ENCODE peak calls at places on chromosomes 4 and X, in five cellular contexts. V is GM12864, G is lower leg skin, D is ovary, X is tibial nerve. E is an unnamed sample.

GRCh38 chr4:113122066-113122465 is 72.6 kb downstream of the ANK2 start:
- DNase-seq in V (no peak), G (no peak), X (no peak), D (no peak), E (peak; percentile 8)

GRCh38 chr4:180054291-180054690 is 2188.9 kb upstream of the TENM3 start:
- DNase-seq in D (no peak), G (no peak), X (no peak), V (no peak), E (no peak)

GRCh38 chr4:25632135-25632534 is 23.5 kb upstream of the SLC34A2 start:
- DNase-seq in D (no peak), G (no peak), V (no peak), X (no peak), E (no peak)

GRCh38 chr4:83180469-83180968 is 66.0 kb upstream of the PLAC8 start:
- DNase-seq in G (no peak), V (no peak), X (no peak), D (no peak), E (peak; percentile 83)

GRCh38 chr4:73221734-73222133 is 36.9 kb downstream of the ANKRD17 start:
- DNase-seq in D (no peak), G (no peak), V (no peak), X (no peak), E (no peak)

GRCh38 chr4:18314731-18315130 is 293.2 kb upstream of the LCORL start:
- DNase-seq in G (no peak), D (no peak), X (no peak), V (no peak), E (no peak)

GRCh38 chrX:15789979-15790765 is at the start of gene ZRSR2:
- DNase-seq in D (peak; percentile 84), G (peak; percentile 64), V (peak; percentile 49), X (peak; percentile 61), E (peak; percentile 89)

GRCh38 chrX:10054396-10054795 is 87.2 kb downstream of the CLDN34 start:
- DNase-seq in V (no peak), D (no peak), G (no peak), X (no peak), E (no peak)

GRCh38 chr4:4394644-4395043 is 7.7 kb downstream of the NSG1 start:
- DNase-seq in D (no peak), X (no peak), V (no peak), G (no peak), E (no peak)

GRCh38 chrX:39958850-39959249 is 138.9 kb downstream of the BCOR start:
- DNase-seq in D (no peak), X (no peak), G (no peak), V (no peak), E (no peak)

GRCh38 chr4:15649914-15650545 is 5.1 kb downstream of the FBXL5 start:
- DNase-seq in X (no peak), D (peak; percentile 30), G (no peak), V (no peak), E (peak; percentile 74)
- H3K4me3 ChIP-seq in X (no peak overlapping the region), D (no peak overlapping the region), G (no peak overlapping the region), V (no peak overlapping the region), E (no peak overlapping the region)

DNA sequence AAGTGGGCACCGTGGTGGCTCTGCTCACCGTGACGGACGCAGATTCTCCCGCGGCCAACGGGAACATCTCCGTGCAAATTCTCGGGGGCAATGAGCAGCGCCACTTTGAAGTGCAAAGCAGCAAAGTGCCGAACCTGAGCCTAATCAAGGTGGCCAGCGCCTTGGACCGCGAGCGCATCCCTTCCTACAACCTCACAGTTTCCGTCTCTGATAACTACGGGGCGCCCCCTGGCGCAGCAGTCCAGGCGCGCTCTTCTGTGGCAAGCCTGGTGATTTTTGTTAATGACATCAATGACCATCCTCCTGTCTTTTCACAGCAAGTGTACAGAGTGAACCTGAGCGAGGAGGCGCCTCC is 2.7 kb downstream of the FAT4 start:
- DNase-seq in X (peak; percentile 25), G (peak; percentile 30), V (no peak), D (peak; percentile 43), E (no peak)
- TF ChIP-seq CTCF in X (peak; percentile 19), G (no peak), V (no peak), D (no peak), E (no peak)

GRCh38 chr4:168877779-168878491 is 132.1 kb downstream of the CBR4 start:
- DNase-seq in G (no peak), V (no peak), D (no peak), X (peak; percentile 25), E (peak; percentile 5)

GRCh38 chr4:168879178-168879577 is 130.9 kb downstream of the CBR4 start:
- DNase-seq in V (no peak), D (no peak), G (no peak), X (no peak), E (no peak)

GRCh38 chr4:168876106-168876505 is 133.9 kb downstream of the CBR4 start:
- DNase-seq in V (no peak), D (no peak), G (no peak), X (no peak), E (no peak)

GRCh38 chr4:168880087-168880675 is 129.9 kb downstream of the CBR4 start:
- DNase-seq in D (no peak), V (no peak), G (no peak), X (no peak), E (no peak)

GRCh38 chr4:168877407-168877778 is 132.7 kb downstream of the CBR4 start:
- DNase-seq in D (no peak), X (no peak), G (no peak), V (no peak), E (no peak)
- H3K4me3 ChIP-seq in D (peak overlapping the region; percentile 22), X (peak overlapping the region; percentile 49), G (no peak overlapping the region), V (no peak overlapping the region), E (no peak overlapping the region)

GRCh38 chrX:75038925-75039324 is 113.7 kb upstream of the NEXMIF start:
- DNase-seq in G (no peak), V (no peak), X (no peak), D (no peak), E (peak; percentile 34)
- TF ChIP-seq CTCF in G (no peak), V (peak; percentile 30), X (no peak), D (no peak), E (no peak)

GRCh38 chr4:8439168-8439567 is 1.4 kb downstream of the ACOX3 start:
- DNase-seq in V (no peak), G (no peak), X (no peak), D (peak; percentile 58), E (no peak)
- H3K4me3 ChIP-seq in V (peak overlapping the region; percentile 98), G (no peak overlapping the region), X (no peak overlapping the region), D (no peak overlapping the region), E (peak overlapping the region; percentile 99)

DNA sequence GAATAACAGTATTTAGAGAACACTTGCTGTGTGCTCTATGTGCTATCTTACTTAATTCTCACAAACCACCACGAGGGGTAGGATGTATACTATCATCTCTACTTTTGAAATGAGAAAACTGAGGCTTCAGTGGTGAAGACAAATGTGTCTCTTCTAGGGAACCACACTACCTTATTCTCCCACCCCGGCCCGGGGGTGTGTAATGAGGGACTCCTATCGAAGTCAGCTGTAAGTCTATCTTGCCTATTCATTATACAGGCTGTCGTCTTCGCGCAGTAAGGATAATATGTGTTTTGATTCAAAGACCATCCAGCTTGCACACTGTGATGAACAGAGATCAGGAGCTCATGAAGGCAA is 1.1 kb downstream of the NOP14 start:
- DNase-seq in G (no peak), V (no peak), D (no peak), X (no peak), E (peak; percentile 67)
- TF ChIP-seq CTCF in G (no peak), V (no peak), D (no peak), X (no peak), E (peak; percentile 20)